ENCODE peak calls at places on chromosome 4, in six cellular contexts. One of them, this sample, is unnamed.

GRCh38 chr4:36399762-36400353 is 118.4 kb downstream of the DTHD1 start:
- DNase-seq in NCI-H1092: no peak
- DNase-seq in naive thymus-derived CD8-positive, alpha-beta T cell: peak
- DNase-seq in esophagus squamous epithelium: no peak
- DNase-seq in stimulated activated CD8-positive, alpha-beta memory T cell treated with anti-CD3 and anti-CD28 coated beads, Interleukin-15, amount 100 ng/mL, for 1 hour: peak
- DNase-seq in hypothalamus: peak
- DNase-seq in this sample: peak

GRCh38 chr4:38661371-38661770 is 2.6 kb upstream of the KLF3 start:
- DNase-seq in NCI-H1092: no peak
- DNase-seq in naive thymus-derived CD8-positive, alpha-beta T cell: no peak
- DNase-seq in esophagus squamous epithelium: no peak
- DNase-seq in stimulated activated CD8-positive, alpha-beta memory T cell treated with anti-CD3 and anti-CD28 coated beads, Interleukin-15, amount 100 ng/mL, for 1 hour: no peak
- DNase-seq in hypothalamus: no peak
- DNase-seq in this sample: no peak

GRCh38 chr4:48342559-48342878 is 1.2 kb downstream of the SLAIN2 start:
- DNase-seq in NCI-H1092: no peak
- DNase-seq in naive thymus-derived CD8-positive, alpha-beta T cell: peak
- DNase-seq in esophagus squamous epithelium: no peak
- DNase-seq in stimulated activated CD8-positive, alpha-beta memory T cell treated with anti-CD3 and anti-CD28 coated beads, Interleukin-15, amount 100 ng/mL, for 1 hour: no peak
- DNase-seq in hypothalamus: no peak
- DNase-seq in this sample: no peak

GRCh38 chr4:128416921-128417320 is 129.3 kb upstream of the PGRMC2 start:
- DNase-seq in NCI-H1092: no peak
- DNase-seq in naive thymus-derived CD8-positive, alpha-beta T cell: no peak
- DNase-seq in esophagus squamous epithelium: no peak
- DNase-seq in stimulated activated CD8-positive, alpha-beta memory T cell treated with anti-CD3 and anti-CD28 coated beads, Interleukin-15, amount 100 ng/mL, for 1 hour: no peak
- DNase-seq in hypothalamus: no peak
- DNase-seq in this sample: no peak

GRCh38 chr4:110850461-110851447 is 227.9 kb upstream of the PITX2 start:
- DNase-seq in NCI-H1092: no peak
- DNase-seq in naive thymus-derived CD8-positive, alpha-beta T cell: no peak
- DNase-seq in esophagus squamous epithelium: no peak
- DNase-seq in stimulated activated CD8-positive, alpha-beta memory T cell treated with anti-CD3 and anti-CD28 coated beads, Interleukin-15, amount 100 ng/mL, for 1 hour: no peak
- DNase-seq in hypothalamus: no peak
- DNase-seq in this sample: no peak

GRCh38 chr4:101954975-101955678 is 164.6 kb downstream of the BANK1 start:
- DNase-seq in NCI-H1092: peak
- DNase-seq in naive thymus-derived CD8-positive, alpha-beta T cell: no peak
- DNase-seq in esophagus squamous epithelium: no peak
- DNase-seq in stimulated activated CD8-positive, alpha-beta memory T cell treated with anti-CD3 and anti-CD28 coated beads, Interleukin-15, amount 100 ng/mL, for 1 hour: no peak
- DNase-seq in hypothalamus: no peak
- DNase-seq in this sample: no peak

GRCh38 chr4:48138511-48138910 is 4.5 kb upstream of the TXK start:
- DNase-seq in NCI-H1092: no peak
- DNase-seq in naive thymus-derived CD8-positive, alpha-beta T cell: peak
- DNase-seq in esophagus squamous epithelium: no peak
- DNase-seq in stimulated activated CD8-positive, alpha-beta memory T cell treated with anti-CD3 and anti-CD28 coated beads, Interleukin-15, amount 100 ng/mL, for 1 hour: no peak
- DNase-seq in hypothalamus: no peak
- DNase-seq in this sample: no peak

GRCh38 chr4:82136161-82136801 is 237.5 kb downstream of the HNRNPD start:
- DNase-seq in NCI-H1092: no peak
- DNase-seq in naive thymus-derived CD8-positive, alpha-beta T cell: no peak
- DNase-seq in esophagus squamous epithelium: no peak
- DNase-seq in stimulated activated CD8-positive, alpha-beta memory T cell treated with anti-CD3 and anti-CD28 coated beads, Interleukin-15, amount 100 ng/mL, for 1 hour: no peak
- DNase-seq in hypothalamus: no peak
- DNase-seq in this sample: no peak

GRCh38 chr4:2243682-2244380 is 1.9 kb upstream of the HAUS3 start:
- DNase-seq in NCI-H1092: peak
- DNase-seq in naive thymus-derived CD8-positive, alpha-beta T cell: no peak
- DNase-seq in esophagus squamous epithelium: no peak
- DNase-seq in stimulated activated CD8-positive, alpha-beta memory T cell treated with anti-CD3 and anti-CD28 coated beads, Interleukin-15, amount 100 ng/mL, for 1 hour: no peak
- DNase-seq in hypothalamus: peak
- DNase-seq in this sample: no peak

GRCh38 chr4:172962564-172963353 is 205.9 kb upstream of the GALNT7 start:
- DNase-seq in NCI-H1092: peak
- DNase-seq in naive thymus-derived CD8-positive, alpha-beta T cell: no peak
- DNase-seq in esophagus squamous epithelium: no peak
- DNase-seq in stimulated activated CD8-positive, alpha-beta memory T cell treated with anti-CD3 and anti-CD28 coated beads, Interleukin-15, amount 100 ng/mL, for 1 hour: no peak
- DNase-seq in hypothalamus: no peak
- DNase-seq in this sample: no peak

GRCh38 chr4:186192068-186192751 is 843 bp downstream of the CYP4V2 start:
- DNase-seq in NCI-H1092: peak
- DNase-seq in naive thymus-derived CD8-positive, alpha-beta T cell: peak
- DNase-seq in esophagus squamous epithelium: no peak
- DNase-seq in stimulated activated CD8-positive, alpha-beta memory T cell treated with anti-CD3 and anti-CD28 coated beads, Interleukin-15, amount 100 ng/mL, for 1 hour: no peak
- DNase-seq in hypothalamus: peak
- DNase-seq in this sample: peak

GRCh38 chr4:54189140-54189539 is 40.0 kb upstream of the PDGFRA start:
- DNase-seq in NCI-H1092: no peak
- DNase-seq in naive thymus-derived CD8-positive, alpha-beta T cell: no peak
- DNase-seq in esophagus squamous epithelium: no peak
- DNase-seq in stimulated activated CD8-positive, alpha-beta memory T cell treated with anti-CD3 and anti-CD28 coated beads, Interleukin-15, amount 100 ng/mL, for 1 hour: no peak
- DNase-seq in hypothalamus: no peak
- DNase-seq in this sample: no peak

GRCh38 chr4:53508446-53508845 is 82.8 kb downstream of the LNX1 start:
- DNase-seq in NCI-H1092: no peak
- DNase-seq in naive thymus-derived CD8-positive, alpha-beta T cell: no peak
- DNase-seq in esophagus squamous epithelium: no peak
- DNase-seq in stimulated activated CD8-positive, alpha-beta memory T cell treated with anti-CD3 and anti-CD28 coated beads, Interleukin-15, amount 100 ng/mL, for 1 hour: no peak
- DNase-seq in hypothalamus: no peak
- DNase-seq in this sample: no peak

GRCh38 chr4:102352774-102353173 is 7.5 kb upstream of the SLC39A8 start:
- DNase-seq in NCI-H1092: no peak
- DNase-seq in naive thymus-derived CD8-positive, alpha-beta T cell: no peak
- DNase-seq in esophagus squamous epithelium: no peak
- DNase-seq in stimulated activated CD8-positive, alpha-beta memory T cell treated with anti-CD3 and anti-CD28 coated beads, Interleukin-15, amount 100 ng/mL, for 1 hour: no peak
- DNase-seq in hypothalamus: no peak
- DNase-seq in this sample: no peak

GRCh38 chr4:3823496-3824341 is 57.5 kb downstream of the ADRA2C start:
- DNase-seq in NCI-H1092: no peak
- DNase-seq in naive thymus-derived CD8-positive, alpha-beta T cell: no peak
- DNase-seq in esophagus squamous epithelium: no peak
- DNase-seq in stimulated activated CD8-positive, alpha-beta memory T cell treated with anti-CD3 and anti-CD28 coated beads, Interleukin-15, amount 100 ng/mL, for 1 hour: no peak
- DNase-seq in hypothalamus: peak
- DNase-seq in this sample: peak

GRCh38 chr4:183165371-183165770 is 66.3 kb downstream of the WWC2 start:
- DNase-seq in NCI-H1092: no peak
- DNase-seq in naive thymus-derived CD8-positive, alpha-beta T cell: no peak
- DNase-seq in esophagus squamous epithelium: no peak
- DNase-seq in stimulated activated CD8-positive, alpha-beta memory T cell treated with anti-CD3 and anti-CD28 coated beads, Interleukin-15, amount 100 ng/mL, for 1 hour: no peak
- DNase-seq in hypothalamus: no peak
- DNase-seq in this sample: no peak

GRCh38 chr4:168757500-168757899 is 252.6 kb downstream of the CBR4 start:
- DNase-seq in NCI-H1092: no peak
- DNase-seq in naive thymus-derived CD8-positive, alpha-beta T cell: no peak
- DNase-seq in esophagus squamous epithelium: no peak
- DNase-seq in stimulated activated CD8-positive, alpha-beta memory T cell treated with anti-CD3 and anti-CD28 coated beads, Interleukin-15, amount 100 ng/mL, for 1 hour: no peak
- DNase-seq in hypothalamus: no peak
- DNase-seq in this sample: no peak